ENCODE peak calls at places on chromosomes 13 and 19, in eight cellular contexts. G, U, I, H, M, A, V and D are unnamed samples.

GRCh38 chr19:39052846-39053245 is 20.5 kb upstream of the FBXO27 start:
- DNase-seq in G (no peak), U (no peak), I (no peak), H (no peak), M (no peak), A (no peak), V (no peak), D (no peak)

GRCh38 chr13:41059466-41059865 is 1.8 kb upstream of the WBP4 start:
- DNase-seq in G (no peak), U (no peak), I (no peak), H (no peak), M (peak; percentile 25), A (peak; percentile 35), V (no peak), D (no peak)

GRCh38 chr19:19270749-19271571 is 2.1 kb downstream of the TM6SF2 start:
- DNase-seq in G (no peak), U (no peak), I (no peak), H (no peak), M (no peak), A (no peak), V (no peak), D (no peak)

GRCh38 chr19:31905980-31906948 is 439.1 kb upstream of the ZNF507 start:
- DNase-seq in G (no peak), U (no peak), I (no peak), H (peak; percentile 4), M (no peak), A (peak; percentile 34), V (no peak), D (no peak)

GRCh38 chr13:112836940-112837339 is 132.1 kb upstream of the MCF2L start:
- DNase-seq in G (no peak), U (no peak), I (no peak), H (no peak), M (no peak), A (no peak), V (no peak), D (no peak)

GRCh38 chr13:106143930-106144709 is 391.3 kb downstream of the EFNB2 start:
- DNase-seq in G (no peak), U (no peak), I (no peak), H (peak; percentile 72), M (no peak), A (no peak), V (no peak), D (no peak)

GRCh38 chr19:49786432-49786831 is 19.6 kb downstream of the AP2A1 start:
- DNase-seq in G (peak; percentile 75), U (no peak), I (no peak), H (no peak), M (no peak), A (no peak), V (no peak), D (no peak)

GRCh38 chr19:377801-378581 is 31.0 kb downstream of the C2CD4C start:
- DNase-seq in G (no peak), U (no peak), I (no peak), H (no peak), M (no peak), A (no peak), V (no peak), D (no peak)

GRCh38 chr13:44715287-44716224 is 139.4 kb upstream of the TSC22D1 start:
- DNase-seq in G (no peak), U (no peak), I (no peak), H (no peak), M (no peak), A (no peak), V (no peak), D (no peak)

GRCh38 chr13:68190826-68191225 is 960.7 kb upstream of the PCDH9 start:
- DNase-seq in G (no peak), U (no peak), I (no peak), H (no peak), M (no peak), A (no peak), V (no peak), D (no peak)

GRCh38 chr19:5050016-5050656 is 81.2 kb downstream of the KDM4B start:
- DNase-seq in G (no peak), U (no peak), I (peak; percentile 61), H (no peak), M (no peak), A (no peak), V (no peak), D (no peak)

GRCh38 chr13:50951366-50951765 is 41.8 kb downstream of the RNASEH2B start:
- DNase-seq in G (no peak), U (no peak), I (no peak), H (no peak), M (no peak), A (no peak), V (no peak), D (no peak)

GRCh38 chr13:106595623-106596022 is 27.7 kb upstream of the ARGLU1 start:
- DNase-seq in G (no peak), U (no peak), I (peak; percentile 56), H (no peak), M (no peak), A (no peak), V (no peak), D (no peak)

GRCh38 chr13:46799139-46799538 is 2.2 kb upstream of the ESD start:
- DNase-seq in G (no peak), U (no peak), I (no peak), H (no peak), M (no peak), A (no peak), V (no peak), D (no peak)

GRCh38 chr13:46795321-46795720 is 1.6 kb downstream of the ESD start:
- DNase-seq in G (no peak), U (no peak), I (no peak), H (no peak), M (no peak), A (no peak), V (no peak), D (no peak)

GRCh38 chr13:46796129-46796514 is 839 bp downstream of the ESD start:
- DNase-seq in G (no peak), U (no peak), I (no peak), H (no peak), M (peak; percentile 10), A (no peak), V (no peak), D (no peak)

GRCh38 chr13:46797468-46798237 is 692 bp upstream of the ESD start:
- DNase-seq in G (no peak), U (no peak), I (no peak), H (peak; percentile 23), M (no peak), A (no peak), V (no peak), D (no peak)

GRCh38 chr13:46796515-46797467 is at the start of gene ESD:
- DNase-seq in G (peak; percentile 92), U (peak; percentile 87), I (peak; percentile 96), H (peak; percentile 99), M (peak; percentile 93), A (peak; percentile 57), V (peak; percentile 93), D (peak; percentile 87)
- TF ChIP-seq CTCF in G (no peak), U (peak; percentile 7), I (no peak), H (no peak), M (no peak), A (no peak), V (no peak), D (no peak)

GRCh38 chr19:17320435-17320834 is 11.1 kb downstream of the DDA1 start:
- DNase-seq in G (no peak), U (no peak), I (no peak), H (no peak), M (no peak), A (no peak), V (no peak), D (no peak)
- TF ChIP-seq CTCF in G (no peak), U (no peak), I (no peak), H (no peak), M (no peak), A (no peak), V (no peak), D (no peak)

GRCh38 chr13:36417328-36417727 is 15.0 kb upstream of the CCNA1 start:
- DNase-seq in G (no peak), U (no peak), I (no peak), H (no peak), M (no peak), A (peak; percentile 6), V (no peak), D (no peak)
- TF ChIP-seq CTCF in G (no peak), U (no peak), I (no peak), H (no peak), M (no peak), A (no peak), V (no peak), D (no peak)

GRCh38 chr19:15911599-15912237 is 13.8 kb upstream of the CYP4F2 start:
- DNase-seq in G (no peak), U (no peak), I (peak; percentile 82), H (no peak), M (no peak), A (no peak), V (peak; percentile 60), D (no peak)
- TF ChIP-seq CTCF in G (no peak), U (no peak), I (no peak), H (no peak), M (no peak), A (no peak), V (no peak), D (no peak)

GRCh38 chr19:46622118-46622446 is 2.8 kb downstream of the PTGIR start:
- DNase-seq in G (no peak), U (no peak), I (no peak), H (no peak), M (no peak), A (no peak), V (no peak), D (no peak)
- TF ChIP-seq CTCF in G (no peak), U (no peak), I (no peak), H (no peak), M (no peak), A (no peak), V (no peak), D (no peak)

GRCh38 chr19:48362716-48363499 is 832 bp downstream of the TMEM143 start:
- DNase-seq in G (peak; percentile 94), U (peak; percentile 86), I (peak; percentile 96), H (peak; percentile 96), M (peak; percentile 96), A (peak; percentile 94), V (peak; percentile 91), D (peak; percentile 92)
- TF ChIP-seq CTCF in G (no peak), U (no peak), I (peak; percentile 46), H (no peak), M (no peak), A (no peak), V (no peak), D (no peak)

DNA sequence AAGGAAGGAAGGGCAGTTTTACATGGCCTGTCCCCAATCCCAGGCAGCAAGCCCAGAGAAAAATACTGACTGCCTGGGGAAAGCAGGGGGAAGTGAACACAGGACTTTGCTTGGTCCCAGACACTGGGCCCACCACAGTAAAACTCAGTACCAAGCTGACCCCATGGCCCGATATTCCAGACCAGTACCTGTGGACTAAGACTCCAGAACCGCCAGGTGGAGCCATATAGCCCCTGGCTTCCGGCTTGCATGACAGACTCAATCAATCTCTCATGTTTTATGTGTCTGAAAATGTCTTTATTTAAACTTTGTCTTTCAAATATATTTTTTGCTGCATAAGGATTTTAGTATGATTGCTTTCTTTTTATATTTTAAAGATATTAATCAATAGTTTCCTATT is 767.9 kb upstream of the SLITRK6 start:
- DNase-seq in G (no peak), U (no peak), I (no peak), H (no peak), M (no peak), A (no peak), V (peak; percentile 49), D (no peak)
- TF ChIP-seq CTCF in G (peak; percentile 8), U (no peak), I (no peak), H (no peak), M (no peak), A (peak; percentile 27), V (peak; percentile 18), D (no peak)

GRCh38 chr13:31048521-31048920 is 113.2 kb downstream of the HSPH1 start:
- DNase-seq in G (no peak), U (no peak), I (no peak), H (no peak), M (no peak), A (no peak), V (no peak), D (no peak)
- TF ChIP-seq CTCF in G (no peak), U (no peak), I (no peak), H (no peak), M (no peak), A (no peak), V (no peak), D (no peak)